ENCODE peak calls at places on chromosomes 16 and 17, in seven cellular contexts. One of them, this sample, is unnamed.

GRCh38 chr16:14015948-14016347 is 55.2 kb upstream of the MRTFB start:
- DNase-seq in K562: no peak
- DNase-seq in lung: no peak
- DNase-seq in neural progenitor cell: no peak
- DNase-seq in tibial artery: peak
- DNase-seq in cardiac muscle cell: peak
- DNase-seq in H1: no peak
- DNase-seq in this sample: no peak

GRCh38 chr16:56269824-56270684 is 78.8 kb downstream of the GNAO1 start:
- DNase-seq in cardiac muscle cell: peak
- DNase-seq in lung: no peak
- DNase-seq in K562: no peak
- DNase-seq in tibial artery: peak
- DNase-seq in neural progenitor cell: peak
- DNase-seq in H1: peak
- DNase-seq in this sample: no peak

GRCh38 chr17:42136654-42137051 is 14.0 kb downstream of the HSPB9 start:
- DNase-seq in lung: no peak
- DNase-seq in K562: no peak
- DNase-seq in H1: no peak
- DNase-seq in neural progenitor cell: no peak
- DNase-seq in cardiac muscle cell: no peak
- DNase-seq in tibial artery: no peak
- DNase-seq in this sample: no peak

GRCh38 chr16:69187891-69188451 is 1.0 kb downstream of the SNTB2 start:
- DNase-seq in neural progenitor cell: no peak
- DNase-seq in tibial artery: peak
- DNase-seq in lung: peak
- DNase-seq in K562: peak
- DNase-seq in H1: no peak
- DNase-seq in cardiac muscle cell: peak
- DNase-seq in this sample: peak

GRCh38 chr16:85485379-85485778 is 127.7 kb upstream of the GSE1 start:
- DNase-seq in tibial artery: no peak
- DNase-seq in lung: no peak
- DNase-seq in K562: no peak
- DNase-seq in neural progenitor cell: peak
- DNase-seq in H1: no peak
- DNase-seq in cardiac muscle cell: no peak
- DNase-seq in this sample: no peak

GRCh38 chr16:89431158-89431584 is 59.2 kb downstream of the ANKRD11 start:
- DNase-seq in H1: no peak
- DNase-seq in lung: no peak
- DNase-seq in cardiac muscle cell: no peak
- DNase-seq in neural progenitor cell: no peak
- DNase-seq in tibial artery: no peak
- DNase-seq in K562: no peak
- DNase-seq in this sample: no peak

GRCh38 chr16:52976539-52977167 is 76.0 kb downstream of the CHD9NB start:
- DNase-seq in tibial artery: no peak
- DNase-seq in lung: no peak
- DNase-seq in neural progenitor cell: peak
- DNase-seq in K562: no peak
- DNase-seq in cardiac muscle cell: peak
- DNase-seq in H1: no peak
- DNase-seq in this sample: no peak

GRCh38 chr17:41516147-41516827 is 2.4 kb downstream of the KRT15 start:
- DNase-seq in tibial artery: no peak
- DNase-seq in neural progenitor cell: no peak
- DNase-seq in lung: no peak
- DNase-seq in H1: no peak
- DNase-seq in cardiac muscle cell: no peak
- DNase-seq in K562: no peak
- DNase-seq in this sample: no peak

GRCh38 chr17:29722411-29723198 is 99.9 kb upstream of the CORO6 start:
- DNase-seq in lung: peak
- DNase-seq in H1: no peak
- DNase-seq in tibial artery: no peak
- DNase-seq in cardiac muscle cell: peak
- DNase-seq in K562: peak
- DNase-seq in neural progenitor cell: no peak
- DNase-seq in this sample: peak

GRCh38 chr17:56737741-56738161 is 96.0 kb downstream of the C17orf67 start:
- DNase-seq in K562: no peak
- DNase-seq in cardiac muscle cell: peak
- DNase-seq in tibial artery: no peak
- DNase-seq in H1: no peak
- DNase-seq in lung: no peak
- DNase-seq in neural progenitor cell: no peak
- DNase-seq in this sample: no peak

GRCh38 chr16:46871587-46871986 is 12.6 kb upstream of the GPT2 start:
- DNase-seq in cardiac muscle cell: no peak
- DNase-seq in H1: no peak
- DNase-seq in lung: no peak
- DNase-seq in neural progenitor cell: no peak
- DNase-seq in K562: no peak
- DNase-seq in tibial artery: no peak
- DNase-seq in this sample: no peak

GRCh38 chr16:57268804-57269800 is 15.4 kb downstream of the PLLP start:
- DNase-seq in lung: peak
- DNase-seq in tibial artery: no peak
- DNase-seq in neural progenitor cell: no peak
- DNase-seq in cardiac muscle cell: peak
- DNase-seq in K562: peak
- DNase-seq in H1: no peak
- DNase-seq in this sample: no peak

GRCh38 chr16:19127674-19128131 is 13.9 kb downstream of the ITPRIPL2 start:
- DNase-seq in neural progenitor cell: no peak
- DNase-seq in lung: no peak
- DNase-seq in H1: no peak
- DNase-seq in tibial artery: no peak
- DNase-seq in K562: no peak
- DNase-seq in cardiac muscle cell: no peak
- DNase-seq in this sample: no peak

GRCh38 chr16:19128454-19129210 is 14.9 kb downstream of the ITPRIPL2 start:
- DNase-seq in lung: no peak
- DNase-seq in cardiac muscle cell: no peak
- DNase-seq in K562: no peak
- DNase-seq in H1: no peak
- DNase-seq in neural progenitor cell: no peak
- DNase-seq in tibial artery: no peak
- DNase-seq in this sample: no peak

GRCh38 chr16:19126300-19126699 is 12.5 kb downstream of the ITPRIPL2 start:
- DNase-seq in cardiac muscle cell: no peak
- DNase-seq in lung: no peak
- DNase-seq in neural progenitor cell: no peak
- DNase-seq in K562: peak
- DNase-seq in H1: no peak
- DNase-seq in tibial artery: no peak
- DNase-seq in this sample: no peak

GRCh38 chr16:19130385-19130784 is 16.6 kb downstream of the ITPRIPL2 start:
- DNase-seq in neural progenitor cell: no peak
- DNase-seq in lung: no peak
- DNase-seq in H1: no peak
- DNase-seq in tibial artery: no peak
- DNase-seq in K562: no peak
- DNase-seq in cardiac muscle cell: no peak
- DNase-seq in this sample: no peak

DNA sequence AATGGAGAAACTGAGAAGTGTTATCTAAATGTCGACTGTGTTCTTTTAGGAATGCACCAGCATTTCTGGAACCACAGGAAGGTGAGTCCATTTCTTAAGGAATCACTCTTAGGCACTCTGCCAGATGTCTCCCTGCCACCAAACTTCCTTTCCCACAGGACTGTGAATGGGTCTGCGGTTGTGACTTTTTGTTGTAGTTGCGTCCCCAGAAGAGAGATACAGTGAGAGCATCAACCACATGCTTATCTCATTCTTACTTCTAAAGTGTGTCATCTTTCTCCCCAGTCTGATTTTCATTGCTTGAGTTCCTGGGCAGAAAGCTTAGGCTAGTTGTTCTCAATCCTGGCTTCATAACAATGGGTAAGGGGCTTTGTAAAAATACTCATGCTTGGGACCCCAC is 13.4 kb downstream of the ITPRIPL2 start:
- DNase-seq in lung: no peak
- DNase-seq in cardiac muscle cell: no peak
- DNase-seq in tibial artery: no peak
- DNase-seq in neural progenitor cell: no peak
- DNase-seq in K562: no peak
- DNase-seq in H1: no peak
- DNase-seq in this sample: no peak
- H3K27ac ChIP-seq in lung: no peak
- H3K27ac ChIP-seq in cardiac muscle cell: no peak
- H3K27ac ChIP-seq in tibial artery: no peak
- H3K27ac ChIP-seq in neural progenitor cell: no peak
- H3K27ac ChIP-seq in K562: no peak
- H3K27ac ChIP-seq in H1: no peak
- H3K27ac ChIP-seq in this sample: no peak

DNA sequence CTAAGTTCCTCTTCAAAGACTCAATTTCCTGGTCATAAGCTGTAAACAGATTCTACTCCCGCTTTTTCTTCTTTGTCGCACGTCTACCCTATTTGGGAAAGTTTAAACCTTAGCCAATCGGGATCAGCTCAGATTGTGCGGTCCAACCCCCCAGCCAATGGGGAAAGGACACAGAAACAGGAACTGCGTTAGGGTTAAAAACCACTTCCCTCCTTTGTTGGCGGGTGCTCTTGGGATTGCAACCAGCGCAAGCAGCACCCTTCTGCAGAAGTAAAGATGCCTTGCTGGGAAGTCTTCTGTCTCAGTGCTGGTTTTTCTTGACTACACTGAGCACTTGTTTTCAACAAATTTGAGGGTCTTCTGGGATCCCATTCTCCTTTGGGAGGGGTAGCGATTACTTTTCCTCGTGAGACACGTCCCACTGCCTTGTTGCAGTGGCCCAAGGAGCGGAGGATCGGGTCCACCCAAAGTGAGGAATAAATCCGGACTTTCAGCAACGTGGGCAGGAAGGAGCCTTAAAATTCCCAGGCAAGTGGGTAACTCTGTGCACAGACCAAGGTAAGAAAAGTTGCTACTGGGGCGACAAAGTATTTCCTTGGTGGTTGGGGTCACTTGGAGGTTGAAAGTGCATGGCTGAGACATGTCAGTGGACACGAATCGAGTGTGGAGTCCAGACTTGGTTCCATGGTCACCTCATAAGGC is 1.0 kb upstream of the YPEL3 start:
- DNase-seq in cardiac muscle cell: no peak
- DNase-seq in tibial artery: no peak
- DNase-seq in H1: no peak
- DNase-seq in K562: no peak
- DNase-seq in neural progenitor cell: peak
- DNase-seq in lung: no peak
- DNase-seq in this sample: no peak
- H3K4me3 ChIP-seq in cardiac muscle cell: no peak
- H3K4me3 ChIP-seq in tibial artery: peak
- H3K4me3 ChIP-seq in H1: peak
- H3K4me3 ChIP-seq in K562: no peak
- H3K4me3 ChIP-seq in neural progenitor cell: peak
- H3K4me3 ChIP-seq in lung: no peak
- H3K4me3 ChIP-seq in this sample: no peak

GRCh38 chr17:77736207-77736600 is 222.3 kb upstream of the TNRC6C start:
- DNase-seq in K562: no peak
- DNase-seq in lung: no peak
- DNase-seq in cardiac muscle cell: no peak
- DNase-seq in neural progenitor cell: peak
- DNase-seq in tibial artery: peak
- DNase-seq in H1: no peak
- DNase-seq in this sample: no peak
- H3K27ac ChIP-seq in K562: no peak
- H3K27ac ChIP-seq in lung: peak
- H3K27ac ChIP-seq in cardiac muscle cell: peak
- H3K27ac ChIP-seq in neural progenitor cell: no peak
- H3K27ac ChIP-seq in tibial artery: peak
- H3K27ac ChIP-seq in H1: no peak
- H3K27ac ChIP-seq in this sample: peak

GRCh38 chr16:15967655-15968315 is 18.4 kb downstream of the ABCC1 start:
- DNase-seq in K562: no peak
- DNase-seq in cardiac muscle cell: no peak
- DNase-seq in H1: no peak
- DNase-seq in neural progenitor cell: no peak
- DNase-seq in tibial artery: no peak
- DNase-seq in lung: no peak
- DNase-seq in this sample: no peak
- H3K4me3 ChIP-seq in K562: no peak
- H3K4me3 ChIP-seq in cardiac muscle cell: no peak
- H3K4me3 ChIP-seq in H1: no peak
- H3K4me3 ChIP-seq in neural progenitor cell: no peak
- H3K4me3 ChIP-seq in tibial artery: no peak
- H3K4me3 ChIP-seq in lung: no peak
- H3K4me3 ChIP-seq in this sample: no peak

DNA sequence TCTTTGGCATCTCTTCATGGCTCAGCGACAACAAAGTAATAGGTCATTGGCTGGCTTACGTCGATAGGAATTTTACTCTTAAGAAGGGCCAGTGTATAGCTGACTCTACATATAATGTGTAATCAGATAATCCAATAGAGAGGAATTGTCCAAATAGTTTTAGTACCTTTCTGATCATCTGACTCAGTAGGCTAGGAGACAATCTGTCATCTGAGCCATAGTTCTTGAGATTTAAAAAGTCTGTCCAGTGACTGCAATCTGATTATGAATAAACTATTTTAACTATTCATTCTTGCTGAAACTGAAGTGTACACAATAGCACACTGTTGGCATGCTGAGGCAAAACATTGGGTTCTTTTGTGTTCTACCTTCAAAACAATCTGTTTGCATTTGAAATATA is 21.4 kb upstream of the NOL11 start:
- DNase-seq in tibial artery: no peak
- DNase-seq in lung: no peak
- DNase-seq in cardiac muscle cell: no peak
- DNase-seq in K562: no peak
- DNase-seq in neural progenitor cell: no peak
- DNase-seq in H1: no peak
- DNase-seq in this sample: no peak
- H3K27ac ChIP-seq in tibial artery: no peak
- H3K27ac ChIP-seq in lung: no peak
- H3K27ac ChIP-seq in cardiac muscle cell: no peak
- H3K27ac ChIP-seq in K562: no peak
- H3K27ac ChIP-seq in neural progenitor cell: no peak
- H3K27ac ChIP-seq in H1: no peak
- H3K27ac ChIP-seq in this sample: no peak

DNA sequence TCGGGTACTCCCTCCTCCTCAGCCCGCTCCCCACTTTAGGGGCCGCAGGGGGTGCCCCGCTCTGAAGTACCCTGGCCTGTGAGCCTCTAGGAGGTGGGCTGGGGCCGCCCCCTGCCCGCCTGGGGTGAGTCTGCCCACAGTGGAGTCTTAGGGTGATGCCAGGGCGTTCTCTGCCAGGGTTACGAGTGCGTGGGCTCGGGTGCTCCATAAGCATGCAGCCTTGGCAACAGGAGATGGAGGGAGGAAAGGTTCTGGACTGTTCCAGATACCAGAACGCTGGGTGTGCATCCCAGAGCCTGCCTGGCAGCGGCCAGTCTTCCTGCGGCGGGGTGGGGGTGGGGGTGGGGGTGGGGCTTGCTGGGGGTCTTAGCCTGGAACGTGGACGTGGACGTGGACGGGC is 15.9 kb downstream of the CACNA1H start:
- DNase-seq in neural progenitor cell: no peak
- DNase-seq in cardiac muscle cell: no peak
- DNase-seq in tibial artery: no peak
- DNase-seq in lung: no peak
- DNase-seq in H1: no peak
- DNase-seq in K562: no peak
- DNase-seq in this sample: no peak
- H3K4me3 ChIP-seq in neural progenitor cell: no peak
- H3K4me3 ChIP-seq in cardiac muscle cell: no peak
- H3K4me3 ChIP-seq in tibial artery: peak
- H3K4me3 ChIP-seq in lung: no peak
- H3K4me3 ChIP-seq in H1: no peak
- H3K4me3 ChIP-seq in K562: no peak
- H3K4me3 ChIP-seq in this sample: no peak

This sample was measured in tibial nerve.